ENCODE peak calls at places on chromosomes 11 and 22, in four cellular contexts. E, Y, H and W are unnamed samples.

GRCh38 chr22:11253000-11253511 is 4274.9 kb upstream of the OR11H1 start:
- DNase-seq in E (no peak), Y (no peak), H (no peak), W (no peak)

GRCh38 chr11:33040862-33041453 is 1.6 kb downstream of the TCP11L1 start:
- DNase-seq in E (no peak), Y (no peak), H (no peak), W (no peak)

GRCh38 chr11:7890417-7891179 is 40.5 kb downstream of the OR10A6 start:
- DNase-seq in E (no peak), Y (no peak), H (no peak), W (no peak)

GRCh38 chr22:50371101-50371648 is 28.0 kb downstream of the PPP6R2 start:
- DNase-seq in E (no peak), Y (no peak), H (no peak), W (no peak)

GRCh38 chr11:72740060-72740424 is 12.2 kb downstream of the ARAP1 start:
- DNase-seq in E (no peak), Y (no peak), H (no peak), W (no peak)

GRCh38 chr11:82775736-82776346 is 42.2 kb upstream of the FAM181B start:
- DNase-seq in E (no peak), Y (peak; percentile 68), H (peak; percentile 42), W (peak; percentile 40)

GRCh38 chr11:105489431-105489830 is 120.4 kb upstream of the GRIA4 start:
- DNase-seq in E (no peak), Y (no peak), H (no peak), W (no peak)

GRCh38 chr11:9689721-9690120 is 25.8 kb downstream of the SWAP70 start:
- DNase-seq in E (no peak), Y (no peak), H (no peak), W (no peak)

GRCh38 chr11:106728861-106729260 is 289.4 kb downstream of the GUCY1A2 start:
- DNase-seq in E (no peak), Y (no peak), H (no peak), W (no peak)

GRCh38 chr11:113514856-113515255 is 39.7 kb upstream of the DRD2 start:
- DNase-seq in E (no peak), Y (no peak), H (no peak), W (no peak)

GRCh38 chr11:65426839-65427690 is 4.5 kb downstream of the NEAT1 start:
- DNase-seq in E (no peak), Y (peak; percentile 76), H (no peak), W (no peak)

GRCh38 chr22:46010951-46011626 is 34.1 kb upstream of the WNT7B start:
- DNase-seq in E (no peak), Y (no peak), H (peak; percentile 74), W (no peak)

GRCh38 chr11:57514538-57515331 is 767 bp downstream of the SLC43A1 start:
- DNase-seq in E (no peak), Y (peak; percentile 76), H (peak; percentile 46), W (no peak)

GRCh38 chr11:32426819-32427615 is 8.3 kb downstream of the WT1 start:
- DNase-seq in E (no peak), Y (peak; percentile 83), H (no peak), W (no peak)

GRCh38 chr22:33848251-33848650 is 72.0 kb downstream of the LARGE1 start:
- DNase-seq in E (no peak), Y (no peak), H (no peak), W (no peak)

GRCh38 chr11:43788394-43788793 is 92.2 kb upstream of the ALKBH3 start:
- DNase-seq in E (no peak), Y (no peak), H (no peak), W (no peak)

GRCh38 chr11:68373810-68374501 is 61.6 kb downstream of the LRP5 start:
- DNase-seq in E (no peak), Y (no peak), H (peak; percentile 81), W (no peak)

GRCh38 chr22:17781319-17782031 is 7.2 kb upstream of the BID start:
- DNase-seq in E (peak; percentile 60), Y (peak; percentile 35), H (peak; percentile 78), W (peak; percentile 68)

GRCh38 chr11:72007089-72007476 is 8.4 kb downstream of the IL18BP start:
- DNase-seq in E (no peak), Y (no peak), H (no peak), W (no peak)

GRCh38 chr11:14018441-14018840 is 55.9 kb downstream of the SPON1 start:
- DNase-seq in E (no peak), Y (no peak), H (no peak), W (peak; percentile 12)

GRCh38 chr11:108975641-108976071 is 310.8 kb downstream of the DDX10 start:
- DNase-seq in E (no peak), Y (no peak), H (no peak), W (no peak)

GRCh38 chr22:33347002-33347401 is 288.8 kb upstream of the SYN3 start:
- DNase-seq in E (no peak), Y (no peak), H (no peak), W (no peak)

GRCh38 chr11:76629133-76629852 is 41.3 kb downstream of the LRRC32 start:
- DNase-seq in E (peak; percentile 38), Y (no peak), H (no peak), W (no peak)

GRCh38 chr11:119067371-119068222 is at the start of gene VPS11:
- DNase-seq in E (peak; percentile 78), Y (peak; percentile 99), H (peak; percentile 92), W (peak; percentile 94)

GRCh38 chr11:122808494-122808893 is 29.8 kb upstream of the CRTAM start:
- DNase-seq in E (peak; percentile 66), Y (no peak), H (no peak), W (no peak)
- TF ChIP-seq JUNB in E (no peak), Y (no peak), H (no peak), W (no peak)

GRCh38 chr11:18739684-18740083 is 13.7 kb upstream of the IGSF22 start:
- DNase-seq in E (no peak), Y (peak; percentile 33), H (no peak), W (no peak)
- TF ChIP-seq REST in E (no peak), Y (no peak), H (no peak), W (no peak)

GRCh38 chr11:12842933-12843636 is 166.0 kb upstream of the RASSF10 start:
- DNase-seq in E (no peak), Y (peak; percentile 95), H (no peak), W (peak; percentile 65)
- TF ChIP-seq MYC in E (no peak), Y (no peak), H (no peak), W (no peak)

GRCh38 chr11:35878736-35879135 is 65.1 kb upstream of the LDLRAD3 start:
- DNase-seq in E (no peak), Y (no peak), H (no peak), W (no peak)
- TF ChIP-seq JUNB in E (no peak), Y (no peak), H (no peak), W (no peak)

GRCh38 chr11:120940297-120940847 is 83.5 kb upstream of the TBCEL start:
- DNase-seq in E (no peak), Y (no peak), H (no peak), W (no peak)
- TF ChIP-seq REST in E (no peak), Y (no peak), H (no peak), W (no peak)

GRCh38 chr11:59174664-59175033 is 2.7 kb downstream of the DTX4 start:
- DNase-seq in E (no peak), Y (no peak), H (peak; percentile 68), W (no peak)
- TF ChIP-seq MYC in E (no peak), Y (no peak), H (no peak), W (no peak)

DNA sequence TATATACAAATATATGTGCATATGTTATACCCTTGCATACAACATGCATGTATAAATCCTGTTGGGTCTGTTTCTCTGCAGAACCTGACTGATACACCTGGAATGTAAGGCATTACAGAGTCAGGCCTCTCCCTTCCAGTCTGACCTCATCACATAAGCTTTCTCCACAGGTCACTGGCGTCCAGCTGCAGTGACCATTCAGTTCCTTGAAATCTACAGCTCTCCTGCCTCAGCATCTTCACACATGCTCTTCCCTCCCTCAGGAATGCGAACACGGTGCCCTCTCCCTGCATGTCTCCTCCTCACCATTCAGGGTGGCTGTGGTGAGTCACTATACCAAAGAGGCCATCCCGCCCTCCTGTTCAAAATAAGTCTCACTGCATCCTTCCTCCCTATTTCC is 657.8 kb upstream of the B3GAT1 start:
- DNase-seq in E (no peak), Y (no peak), H (no peak), W (peak; percentile 1)
- TF ChIP-seq JUNB in E (no peak), Y (no peak), H (no peak), W (no peak)

GRCh38 chr11:22347857-22348496 is 9.8 kb downstream of the SLC17A6 start:
- DNase-seq in E (no peak), Y (no peak), H (no peak), W (no peak)
- TF ChIP-seq REST in E (no peak), Y (no peak), H (no peak), W (no peak)

GRCh38 chr11:70176940-70177689 is 26.0 kb upstream of the FADD start:
- DNase-seq in E (no peak), Y (peak; percentile 70), H (peak; percentile 13), W (peak; percentile 92)

GRCh38 chr11:70169632-70170031 is 33.5 kb upstream of the FADD start:
- DNase-seq in E (no peak), Y (no peak), H (no peak), W (no peak)

GRCh38 chr11:70173018-70173417 is 30.1 kb upstream of the FADD start:
- DNase-seq in E (no peak), Y (no peak), H (peak; percentile 20), W (no peak)

GRCh38 chr11:70170596-70171210 is 32.4 kb upstream of the FADD start:
- DNase-seq in E (no peak), Y (no peak), H (no peak), W (no peak)

GRCh38 chr11:70174846-70175764 is 28.0 kb upstream of the FADD start:
- DNase-seq in E (no peak), Y (no peak), H (no peak), W (no peak)
- TF ChIP-seq MYC in E (no peak), Y (no peak), H (no peak), W (no peak)

GRCh38 chr11:132137981-132138313 is 767.5 kb downstream of the NTM start:
- DNase-seq in E (no peak), Y (no peak), H (no peak), W (no peak)

GRCh38 chr11:132140056-132140455 is 769.6 kb downstream of the NTM start:
- DNase-seq in E (no peak), Y (no peak), H (no peak), W (no peak)

GRCh38 chr11:132137289-132137980 is 767.0 kb downstream of the NTM start:
- DNase-seq in E (no peak), Y (no peak), H (no peak), W (no peak)

GRCh38 chr11:132142102-132142501 is 771.7 kb downstream of the NTM start:
- DNase-seq in E (no peak), Y (no peak), H (no peak), W (no peak)

GRCh38 chr11:132139181-132139580 is 768.8 kb downstream of the NTM start:
- DNase-seq in E (no peak), Y (no peak), H (no peak), W (no peak)
- TF ChIP-seq JUNB in E (no peak), Y (no peak), H (no peak), W (no peak)